ENCODE peak calls at places on chromosomes 12 and 14, in six cellular contexts. V is bronchial epithelial cell; W is activated CD4-positive, CD25-positive, alpha-beta regulatory T cell; E is EH; A is GM12892; M is iPS DF 19.7. G is an unnamed sample.

GRCh38 chr14:21089271-21089670 is 9.2 kb downstream of the ZNF219 start:
- DNase-seq in E (no peak), V (no peak), W (no peak), M (no peak), A (no peak), G (no peak)

GRCh38 chr14:72962829-72963312 is 36.6 kb downstream of the DCAF4 start:
- DNase-seq in W (no peak), M (peak; percentile 78), V (peak; percentile 87), A (no peak), E (peak; percentile 85), G (peak; percentile 54)

GRCh38 chr14:20719777-20720176 is 25.9 kb upstream of the EDDM3A start:
- DNase-seq in V (peak; percentile 67), E (no peak), A (no peak), W (no peak), M (no peak), G (no peak)

GRCh38 chr12:122984612-122985358 is 4.3 kb downstream of the ARL6IP4 start:
- DNase-seq in M (no peak), A (no peak), V (no peak), W (no peak), E (no peak), G (no peak)

GRCh38 chr12:98328467-98328866 is 186.9 kb upstream of the TMPO start:
- DNase-seq in M (no peak), V (no peak), E (no peak), W (no peak), A (no peak), G (no peak)

GRCh38 chr12:92784795-92785562 is 82.2 kb downstream of the PLEKHG7 start:
- DNase-seq in W (no peak), V (peak; percentile 83), M (peak; percentile 48), A (peak; percentile 5), E (peak; percentile 79), G (peak; percentile 39)

GRCh38 chr12:12442548-12443071 is 85.7 kb downstream of the BORCS5 start:
- DNase-seq in W (no peak), E (peak; percentile 74), A (no peak), V (peak; percentile 73), M (no peak), G (no peak)

GRCh38 chr12:118035194-118036041 is 18.9 kb downstream of the RFC5 start:
- DNase-seq in A (no peak), E (peak; percentile 55), W (no peak), V (no peak), M (no peak), G (no peak)

GRCh38 chr12:123512838-123513665 is 20.5 kb downstream of the RILPL1 start:
- DNase-seq in A (no peak), E (no peak), M (no peak), W (no peak), V (peak; percentile 18), G (no peak)

GRCh38 chr14:105147701-105148603 is 20.6 kb downstream of the JAG2 start:
- DNase-seq in E (no peak), W (no peak), M (no peak), A (peak; percentile 23), V (no peak), G (no peak)

GRCh38 chr14:70064111-70064885 is 124.5 kb downstream of the SLC8A3 start:
- DNase-seq in E (no peak), A (no peak), V (no peak), M (no peak), W (no peak), G (no peak)

GRCh38 chr12:92505373-92506340 is 197.1 kb upstream of the PLEKHG7 start:
- DNase-seq in V (no peak), W (peak; percentile 22), M (no peak), E (peak; percentile 15), A (no peak), G (no peak)

GRCh38 chr14:73227812-73228781 is 9.2 kb upstream of the PAPLN start:
- DNase-seq in M (no peak), W (no peak), V (peak; percentile 87), E (peak; percentile 80), A (no peak), G (no peak)

GRCh38 chr14:96581902-96582640 is 79.9 kb downstream of the PAPOLA start:
- DNase-seq in V (no peak), A (no peak), W (no peak), M (no peak), E (peak; percentile 11), G (no peak)

GRCh38 chr14:89465894-89466293 is 48.9 kb upstream of the FOXN3 start:
- DNase-seq in M (no peak), V (no peak), E (no peak), A (no peak), W (no peak), G (no peak)

GRCh38 chr14:105487449-105487985 is 831 bp downstream of the CRIP1 start:
- DNase-seq in V (no peak), M (no peak), W (peak; percentile 54), E (no peak), A (no peak), G (no peak)

GRCh38 chr12:59484575-59484974 is 111.3 kb upstream of the SLC16A7 start:
- DNase-seq in A (no peak), V (no peak), M (no peak), W (no peak), E (no peak), G (no peak)

GRCh38 chr12:10716704-10717315 is 6.3 kb downstream of the YBX3 start:
- DNase-seq in A (no peak), V (peak; percentile 98), M (no peak), W (no peak), E (peak; percentile 92), G (no peak)

GRCh38 chr12:105292705-105293104 is 37.8 kb upstream of the C12orf75 start:
- DNase-seq in A (no peak), M (no peak), W (no peak), E (peak; percentile 66), V (no peak), G (no peak)

GRCh38 chr12:126617312-126617711 is 1552.1 kb downstream of the AACS start:
- DNase-seq in V (no peak), E (peak; percentile 7), M (no peak), A (no peak), W (no peak), G (peak; percentile 48)

GRCh38 chr12:13980548-13981295 is 680 bp downstream of the GRIN2B start:
- DNase-seq in M (no peak), V (no peak), E (no peak), W (no peak), A (no peak), G (no peak)

GRCh38 chr14:88993946-88994345 is 169.5 kb downstream of the TTC8 start:
- DNase-seq in E (peak; percentile 60), V (peak; percentile 90), A (no peak), M (no peak), W (no peak), G (no peak)

GRCh38 chr12:47987411-47988072 is 16.7 kb downstream of the COL2A1 start:
- DNase-seq in M (no peak), W (no peak), A (peak; percentile 18), V (no peak), E (peak; percentile 35), G (no peak)

GRCh38 chr12:29717540-29718100 is 66.1 kb downstream of the TMTC1 start:
- DNase-seq in A (no peak), M (no peak), W (no peak), V (no peak), E (no peak), G (no peak)

GRCh38 chr12:51070004-51070403 is 13.4 kb downstream of the CSRNP2 start:
- DNase-seq in W (no peak), E (no peak), M (no peak), V (peak; percentile 78), A (no peak), G (no peak)

GRCh38 chr14:64566651-64567122 is 16.9 kb downstream of the PPP1R36 start:
- DNase-seq in E (peak; percentile 44), A (no peak), V (no peak), M (no peak), W (no peak), G (no peak)

G was measured in iPS DF 6.9.